ENCODE peak calls at places on chromosomes 12 and 14, in eight cellular contexts. One of them, this sample, is unnamed.

GRCh38 chr12:72246370-72246769 is 25.8 kb upstream of the TRHDE start:
- DNase-seq in AG10803: no peak
- DNase-seq in osteoblast: no peak
- DNase-seq in tibial artery: no peak
- DNase-seq in Karpas-422: no peak
- DNase-seq in bronchial epithelial cell: no peak
- DNase-seq in PC-9: no peak
- DNase-seq in NB4: no peak
- DNase-seq in this sample: no peak

GRCh38 chr14:85088231-85088630 is 441.7 kb upstream of the FLRT2 start:
- DNase-seq in bronchial epithelial cell: peak
- DNase-seq in Karpas-422: no peak
- DNase-seq in AG10803: peak
- DNase-seq in tibial artery: no peak
- DNase-seq in osteoblast: no peak
- DNase-seq in PC-9: no peak
- DNase-seq in NB4: no peak
- DNase-seq in this sample: peak

GRCh38 chr12:114682920-114683708 is 861 bp downstream of the TBX3 start:
- DNase-seq in AG10803: peak
- DNase-seq in Karpas-422: no peak
- DNase-seq in NB4: peak
- DNase-seq in osteoblast: peak
- DNase-seq in bronchial epithelial cell: no peak
- DNase-seq in tibial artery: no peak
- DNase-seq in PC-9: no peak
- DNase-seq in this sample: no peak

GRCh38 chr14:68527329-68527851 is 265.5 kb downstream of the ZFP36L1 start:
- DNase-seq in NB4: no peak
- DNase-seq in osteoblast: no peak
- DNase-seq in AG10803: no peak
- DNase-seq in bronchial epithelial cell: no peak
- DNase-seq in Karpas-422: no peak
- DNase-seq in PC-9: peak
- DNase-seq in tibial artery: peak
- DNase-seq in this sample: no peak

GRCh38 chr14:36524220-36524837 is 4.3 kb upstream of the NKX2-1 start:
- DNase-seq in Karpas-422: no peak
- DNase-seq in PC-9: no peak
- DNase-seq in osteoblast: no peak
- DNase-seq in NB4: no peak
- DNase-seq in tibial artery: no peak
- DNase-seq in AG10803: no peak
- DNase-seq in bronchial epithelial cell: no peak
- DNase-seq in this sample: no peak

GRCh38 chr14:44812672-44813071 is 149.1 kb downstream of the KLHL28 start:
- DNase-seq in AG10803: no peak
- DNase-seq in Karpas-422: no peak
- DNase-seq in PC-9: no peak
- DNase-seq in tibial artery: no peak
- DNase-seq in bronchial epithelial cell: no peak
- DNase-seq in osteoblast: no peak
- DNase-seq in NB4: no peak
- DNase-seq in this sample: no peak

GRCh38 chr14:59482471-59483331 is 1.5 kb downstream of the L3HYPDH start:
- DNase-seq in AG10803: peak
- DNase-seq in osteoblast: peak
- DNase-seq in NB4: peak
- DNase-seq in tibial artery: no peak
- DNase-seq in bronchial epithelial cell: peak
- DNase-seq in Karpas-422: peak
- DNase-seq in PC-9: peak
- DNase-seq in this sample: peak

GRCh38 chr12:6276936-6277615 is 33.4 kb upstream of the PLEKHG6 start:
- DNase-seq in AG10803: no peak
- DNase-seq in osteoblast: peak
- DNase-seq in NB4: no peak
- DNase-seq in Karpas-422: no peak
- DNase-seq in bronchial epithelial cell: peak
- DNase-seq in PC-9: peak
- DNase-seq in tibial artery: peak
- DNase-seq in this sample: no peak

GRCh38 chr12:54463034-54463433 is 10.4 kb downstream of the GTSF1 start:
- DNase-seq in bronchial epithelial cell: peak
- DNase-seq in osteoblast: peak
- DNase-seq in tibial artery: peak
- DNase-seq in Karpas-422: no peak
- DNase-seq in AG10803: peak
- DNase-seq in NB4: peak
- DNase-seq in PC-9: no peak
- DNase-seq in this sample: no peak

GRCh38 chr12:123667771-123668170 is 3.1 kb upstream of the TCTN2 start:
- DNase-seq in bronchial epithelial cell: peak
- DNase-seq in NB4: no peak
- DNase-seq in osteoblast: no peak
- DNase-seq in Karpas-422: no peak
- DNase-seq in PC-9: no peak
- DNase-seq in AG10803: no peak
- DNase-seq in tibial artery: no peak
- DNase-seq in this sample: no peak

GRCh38 chr14:85517113-85517688 is 12.7 kb upstream of the FLRT2 start:
- DNase-seq in Karpas-422: no peak
- DNase-seq in NB4: no peak
- DNase-seq in bronchial epithelial cell: no peak
- DNase-seq in tibial artery: no peak
- DNase-seq in AG10803: no peak
- DNase-seq in osteoblast: no peak
- DNase-seq in PC-9: no peak
- DNase-seq in this sample: no peak

GRCh38 chr14:102086972-102087761 is at the start of gene HSP90AA1:
- DNase-seq in bronchial epithelial cell: peak
- DNase-seq in NB4: peak
- DNase-seq in Karpas-422: peak
- DNase-seq in AG10803: peak
- DNase-seq in tibial artery: peak
- DNase-seq in osteoblast: peak
- DNase-seq in PC-9: peak
- DNase-seq in this sample: no peak

GRCh38 chr12:726281-727140 is 25.9 kb upstream of the WNK1 start:
- DNase-seq in osteoblast: peak
- DNase-seq in Karpas-422: no peak
- DNase-seq in AG10803: peak
- DNase-seq in NB4: peak
- DNase-seq in PC-9: no peak
- DNase-seq in tibial artery: no peak
- DNase-seq in bronchial epithelial cell: peak
- DNase-seq in this sample: no peak

GRCh38 chr12:19850341-19851065 is 411.2 kb downstream of the AEBP2 start:
- DNase-seq in NB4: no peak
- DNase-seq in osteoblast: peak
- DNase-seq in AG10803: peak
- DNase-seq in PC-9: no peak
- DNase-seq in Karpas-422: no peak
- DNase-seq in bronchial epithelial cell: no peak
- DNase-seq in tibial artery: peak
- DNase-seq in this sample: no peak

GRCh38 chr12:124745891-124746570 is 117.6 kb downstream of the SCARB1 start:
- DNase-seq in NB4: peak
- DNase-seq in bronchial epithelial cell: peak
- DNase-seq in osteoblast: peak
- DNase-seq in Karpas-422: peak
- DNase-seq in AG10803: peak
- DNase-seq in tibial artery: peak
- DNase-seq in PC-9: peak
- DNase-seq in this sample: no peak

GRCh38 chr14:61188196-61188595 is 92.9 kb downstream of the TMEM30B start:
- DNase-seq in tibial artery: peak
- DNase-seq in bronchial epithelial cell: no peak
- DNase-seq in Karpas-422: no peak
- DNase-seq in AG10803: no peak
- DNase-seq in osteoblast: peak
- DNase-seq in PC-9: no peak
- DNase-seq in NB4: no peak
- DNase-seq in this sample: no peak

GRCh38 chr14:60803871-60804270 is 69.3 kb downstream of the MNAT1 start:
- DNase-seq in NB4: no peak
- DNase-seq in tibial artery: no peak
- DNase-seq in osteoblast: no peak
- DNase-seq in Karpas-422: no peak
- DNase-seq in bronchial epithelial cell: no peak
- DNase-seq in AG10803: no peak
- DNase-seq in PC-9: no peak
- DNase-seq in this sample: no peak

GRCh38 chr14:28298156-28298555 is 468.4 kb upstream of the FOXG1 start:
- DNase-seq in PC-9: no peak
- DNase-seq in bronchial epithelial cell: no peak
- DNase-seq in osteoblast: no peak
- DNase-seq in NB4: no peak
- DNase-seq in Karpas-422: no peak
- DNase-seq in AG10803: no peak
- DNase-seq in tibial artery: no peak
- DNase-seq in this sample: no peak

GRCh38 chr14:99261916-99262787 is 9.8 kb downstream of the BCL11B start:
- DNase-seq in PC-9: no peak
- DNase-seq in Karpas-422: no peak
- DNase-seq in NB4: no peak
- DNase-seq in tibial artery: peak
- DNase-seq in AG10803: no peak
- DNase-seq in osteoblast: peak
- DNase-seq in bronchial epithelial cell: no peak
- DNase-seq in this sample: no peak

GRCh38 chr14:27995688-27996087 is 770.9 kb upstream of the FOXG1 start:
- DNase-seq in tibial artery: no peak
- DNase-seq in osteoblast: no peak
- DNase-seq in Karpas-422: no peak
- DNase-seq in PC-9: no peak
- DNase-seq in AG10803: no peak
- DNase-seq in bronchial epithelial cell: no peak
- DNase-seq in NB4: no peak
- DNase-seq in this sample: no peak

GRCh38 chr14:42921876-42922275 is 1315.2 kb downstream of the LRFN5 start:
- DNase-seq in NB4: no peak
- DNase-seq in bronchial epithelial cell: no peak
- DNase-seq in osteoblast: no peak
- DNase-seq in tibial artery: no peak
- DNase-seq in PC-9: no peak
- DNase-seq in Karpas-422: no peak
- DNase-seq in AG10803: no peak
- DNase-seq in this sample: no peak

GRCh38 chr12:107221909-107222308 is 128.6 kb upstream of the CRY1 start:
- DNase-seq in PC-9: no peak
- DNase-seq in osteoblast: no peak
- DNase-seq in NB4: no peak
- DNase-seq in tibial artery: no peak
- DNase-seq in AG10803: no peak
- DNase-seq in bronchial epithelial cell: no peak
- DNase-seq in Karpas-422: no peak
- DNase-seq in this sample: no peak
- H3K4me3 ChIP-seq in PC-9: no peak
- H3K4me3 ChIP-seq in osteoblast: no peak
- H3K4me3 ChIP-seq in NB4: no peak
- H3K4me3 ChIP-seq in tibial artery: no peak
- H3K4me3 ChIP-seq in AG10803: no peak
- H3K4me3 ChIP-seq in bronchial epithelial cell: no peak
- H3K4me3 ChIP-seq in Karpas-422: no peak
- H3K4me3 ChIP-seq in this sample: no peak

DNA sequence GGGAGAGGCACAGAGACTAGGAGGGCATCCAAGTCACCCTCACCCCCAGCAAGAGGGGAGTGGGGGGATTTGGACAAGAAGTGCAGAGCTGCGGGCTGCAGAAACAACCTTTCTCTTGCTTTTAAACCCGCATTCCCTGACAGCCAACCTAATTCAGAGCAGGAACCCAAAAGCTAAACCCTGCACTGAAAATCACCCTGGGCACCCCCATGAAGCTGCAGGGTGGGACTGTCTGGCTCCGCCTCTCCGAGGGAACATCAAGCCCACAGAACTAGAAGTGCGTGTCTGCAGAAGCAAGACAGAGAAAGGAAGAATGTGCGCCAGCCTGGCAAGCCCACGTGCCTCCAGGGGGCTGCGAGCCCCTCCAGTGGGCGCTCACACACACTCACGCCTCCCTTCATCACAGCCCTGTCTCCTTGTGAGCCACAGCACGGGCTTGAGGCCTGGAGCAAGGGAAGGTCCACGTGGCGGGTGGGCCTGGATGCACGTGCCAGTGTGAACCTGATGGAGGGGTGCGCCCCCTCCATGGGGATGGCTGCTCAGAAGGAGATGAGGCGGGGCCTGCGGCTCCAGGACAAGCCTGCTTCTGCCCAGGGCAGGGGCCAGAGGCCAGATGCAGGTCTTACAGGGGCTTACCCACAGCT is 27.8 kb upstream of the PNMA1 start:
- DNase-seq in tibial artery: peak
- DNase-seq in bronchial epithelial cell: no peak
- DNase-seq in PC-9: no peak
- DNase-seq in AG10803: no peak
- DNase-seq in Karpas-422: no peak
- DNase-seq in osteoblast: peak
- DNase-seq in NB4: peak
- DNase-seq in this sample: no peak
- H3K4me3 ChIP-seq in tibial artery: peak
- H3K4me3 ChIP-seq in bronchial epithelial cell: no peak
- H3K4me3 ChIP-seq in PC-9: peak
- H3K4me3 ChIP-seq in AG10803: peak
- H3K4me3 ChIP-seq in Karpas-422: no peak
- H3K4me3 ChIP-seq in osteoblast: peak
- H3K4me3 ChIP-seq in NB4: peak
- H3K4me3 ChIP-seq in this sample: peak

DNA sequence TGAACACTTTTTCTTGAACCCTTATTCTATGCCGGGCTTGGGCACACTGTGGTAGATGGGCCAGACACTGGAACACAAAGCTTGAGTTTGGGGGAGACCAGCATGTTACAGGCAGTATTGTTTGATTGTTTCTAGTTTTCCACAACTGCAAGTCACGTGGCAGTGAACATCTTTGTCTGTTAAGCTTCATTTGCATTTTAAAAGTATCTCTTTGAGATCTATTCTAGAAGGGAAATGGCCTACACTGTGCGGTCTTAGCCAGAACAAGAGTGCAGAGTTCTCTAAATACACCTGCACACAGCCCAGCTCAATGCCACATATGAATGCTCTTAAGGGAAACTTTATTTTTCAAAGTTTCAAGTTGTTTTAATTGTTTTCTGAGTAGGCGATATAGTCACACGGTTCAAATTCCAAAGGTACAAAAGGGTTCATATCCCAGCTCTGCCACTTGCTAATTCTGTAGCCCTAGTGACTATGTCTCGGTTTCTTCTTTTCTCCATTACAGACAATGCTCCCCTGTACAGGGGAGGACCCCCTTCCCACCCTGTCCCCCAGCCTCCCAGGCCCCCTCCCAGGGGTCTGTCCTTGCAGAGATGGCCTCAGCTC is 24.9 kb downstream of the RIN3 start:
- DNase-seq in AG10803: no peak
- DNase-seq in PC-9: no peak
- DNase-seq in NB4: no peak
- DNase-seq in osteoblast: no peak
- DNase-seq in Karpas-422: no peak
- DNase-seq in tibial artery: no peak
- DNase-seq in bronchial epithelial cell: no peak
- DNase-seq in this sample: no peak
- H3K4me3 ChIP-seq in AG10803: no peak
- H3K4me3 ChIP-seq in PC-9: no peak
- H3K4me3 ChIP-seq in NB4: no peak
- H3K4me3 ChIP-seq in osteoblast: no peak
- H3K4me3 ChIP-seq in Karpas-422: no peak
- H3K4me3 ChIP-seq in tibial artery: no peak
- H3K4me3 ChIP-seq in bronchial epithelial cell: no peak
- H3K4me3 ChIP-seq in this sample: no peak

GRCh38 chr14:93688794-93689193 is 99.5 kb downstream of the PRIMA1 start:
- DNase-seq in AG10803: no peak
- DNase-seq in bronchial epithelial cell: no peak
- DNase-seq in tibial artery: no peak
- DNase-seq in osteoblast: no peak
- DNase-seq in NB4: no peak
- DNase-seq in PC-9: no peak
- DNase-seq in Karpas-422: no peak
- DNase-seq in this sample: no peak
- H3K4me3 ChIP-seq in AG10803: no peak
- H3K4me3 ChIP-seq in bronchial epithelial cell: no peak
- H3K4me3 ChIP-seq in tibial artery: no peak
- H3K4me3 ChIP-seq in osteoblast: no peak
- H3K4me3 ChIP-seq in NB4: no peak
- H3K4me3 ChIP-seq in PC-9: no peak
- H3K4me3 ChIP-seq in Karpas-422: no peak
- H3K4me3 ChIP-seq in this sample: no peak